ENCODE peak calls at places on chromosomes 3 and 15, in ten cellular contexts. W is OCI-LY7; O is psoas muscle; R is sigmoid colon; B is RWPE2; I is aorta; S is neural progenitor cell; E is lower lobe of right lung; Y is CD8-positive, alpha-beta T cell; C is ovary. A is an unnamed sample. For H3K9me3, the result is how much of the 10 kb centered on the place peaks cover.

GRCh38 chr3:155995525-155996370 is 124.6 kb upstream of the KCNAB1 start:
- DNase-seq in W (peak), O (no peak), R (no peak), B (no peak), I (no peak), S (peak), E (no peak), Y (no peak), C (no peak), A (no peak)

GRCh38 chr3:143137637-143138036 is 18.1 kb downstream of the CHST2 start:
- DNase-seq in W (no peak), O (no peak), R (no peak), B (no peak), I (no peak), S (no peak), E (no peak), Y (no peak), C (no peak), A (no peak)

GRCh38 chr3:174547801-174548200 is 311.3 kb upstream of the NAALADL2 start:
- DNase-seq in W (no peak), O (no peak), R (no peak), B (no peak), I (no peak), S (no peak), E (no peak), Y (no peak), C (no peak), A (no peak)

GRCh38 chr3:15750879-15751278 is 46.9 kb downstream of the ANKRD28 start:
- DNase-seq in W (no peak), O (no peak), R (no peak), B (no peak), I (no peak), S (no peak), E (no peak), Y (no peak), C (no peak), A (no peak)

GRCh38 chr15:68499620-68500312 is 67.8 kb upstream of the ITGA11 start:
- DNase-seq in W (no peak), O (no peak), R (no peak), B (no peak), I (no peak), S (no peak), E (no peak), Y (no peak), C (no peak), A (no peak)

GRCh38 chr3:124600765-124601164 is 129.5 kb upstream of the UMPS start:
- DNase-seq in W (no peak), O (no peak), R (no peak), B (no peak), I (no peak), S (no peak), E (no peak), Y (no peak), C (no peak), A (no peak)

GRCh38 chr3:193509103-193509965 is 45.4 kb downstream of the ATP13A4 start:
- DNase-seq in W (no peak), O (no peak), R (no peak), B (no peak), I (no peak), S (no peak), E (no peak), Y (no peak), C (no peak), A (no peak)

GRCh38 chr3:187778726-187779125 is 33.5 kb upstream of the BCL6 start:
- DNase-seq in W (no peak), O (no peak), R (no peak), B (no peak), I (no peak), S (no peak), E (no peak), Y (no peak), C (no peak), A (no peak)

GRCh38 chr3:195270350-195271115 is 426 bp downstream of the XXYLT1 start:
- DNase-seq in W (peak), O (peak), R (peak), B (peak), I (no peak), S (peak), E (no peak), Y (no peak), C (peak), A (peak)

GRCh38 chr3:194462936-194463335 is 23.9 kb downstream of the ATP13A3 start:
- DNase-seq in W (no peak), O (no peak), R (no peak), B (no peak), I (no peak), S (no peak), E (no peak), Y (no peak), C (no peak), A (no peak)

GRCh38 chr3:66297917-66298316 is 77.1 kb downstream of the SLC25A26 start:
- DNase-seq in W (no peak), O (no peak), R (no peak), B (no peak), I (no peak), S (no peak), E (no peak), Y (no peak), C (no peak), A (no peak)

GRCh38 chr3:82927309-82928253 is 1166.1 kb upstream of the GBE1 start:
- DNase-seq in W (peak), O (no peak), R (no peak), B (no peak), I (no peak), S (no peak), E (no peak), Y (no peak), C (no peak), A (no peak)

GRCh38 chr3:13539671-13540070 is 9.3 kb upstream of the FBLN2 start:
- DNase-seq in W (no peak), O (no peak), R (no peak), B (no peak), I (peak), S (no peak), E (no peak), Y (no peak), C (no peak), A (no peak)

GRCh38 chr15:31448635-31448979 is 122.0 kb downstream of the KLF13 start:
- DNase-seq in W (no peak), O (no peak), R (no peak), B (no peak), I (no peak), S (no peak), E (no peak), Y (no peak), C (peak), A (no peak)

DNA sequence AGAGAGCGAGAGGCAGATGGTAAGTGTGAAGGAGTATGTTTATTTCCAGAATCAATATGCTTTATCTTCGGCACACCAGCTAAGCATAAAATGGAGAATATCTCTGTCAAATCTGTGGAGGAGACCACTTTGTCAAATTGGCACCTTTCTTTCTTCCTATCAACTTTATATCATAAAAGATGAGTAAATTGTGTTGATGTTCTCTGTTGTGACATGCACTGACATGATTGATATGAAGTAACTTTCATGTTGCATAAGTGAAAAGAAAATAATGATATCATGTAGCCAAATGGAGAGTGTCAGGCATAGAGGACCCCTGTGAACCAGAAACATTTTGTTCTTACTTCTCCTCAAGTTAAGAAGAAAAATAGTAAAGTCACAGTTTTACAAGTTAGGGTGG is 753.8 kb downstream of the ZNF385D start:
- DNase-seq in W (no peak), O (no peak), R (no peak), B (no peak), I (no peak), S (no peak), E (no peak), Y (no peak), C (no peak), A (no peak)
- H3K9me3 ChIP-seq in W (under half), O (under half), R (under half), B (under half), I (under half), S (under half), E (under half), Y (under half), C (under half), A (under half)

DNA sequence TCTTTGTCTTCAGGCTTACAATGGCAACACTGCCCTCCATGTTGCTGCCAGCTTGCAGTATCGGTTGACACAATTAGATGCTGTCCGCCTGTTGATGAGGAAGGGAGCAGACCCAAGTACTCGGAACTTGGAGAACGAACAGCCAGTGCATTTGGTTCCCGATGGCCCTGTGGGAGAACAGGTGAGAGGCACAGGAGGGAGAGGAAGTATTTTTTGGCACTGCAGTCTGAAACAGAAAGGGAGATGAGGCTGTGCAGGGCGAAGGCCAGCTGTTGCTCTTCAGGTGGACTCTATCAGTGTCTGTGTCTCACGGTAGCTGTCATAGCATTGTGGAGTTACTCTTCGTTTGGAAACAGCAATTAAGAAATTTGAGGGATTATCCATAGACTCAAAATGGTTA is 8.0 kb downstream of the NFKBIZ start:
- DNase-seq in W (no peak), O (no peak), R (no peak), B (no peak), I (no peak), S (no peak), E (no peak), Y (no peak), C (no peak), A (no peak)
- H3K27ac ChIP-seq in W (no peak), O (no peak), R (peak), B (no peak), I (no peak), S (no peak), E (no peak), Y (no peak), C (no peak), A (peak)

GRCh38 chr15:95698971-95699370 is 631.5 kb upstream of the NR2F2 start:
- DNase-seq in W (no peak), O (no peak), R (no peak), B (no peak), I (no peak), S (no peak), E (no peak), Y (no peak), C (no peak), A (no peak)
- H3K9me3 ChIP-seq in W (under half), O (under half), R (under half), B (under half), I (under half), S (under half), E (under half), Y (under half), C (under half), A (under half)

GRCh38 chr3:72169120-72169519 is 384.2 kb upstream of the PROK2 start:
- DNase-seq in W (no peak), O (no peak), R (no peak), B (no peak), I (no peak), S (no peak), E (no peak), Y (no peak), C (no peak), A (no peak)

GRCh38 chr3:72171461-72171860 is 386.5 kb upstream of the PROK2 start:
- DNase-seq in W (no peak), O (no peak), R (no peak), B (no peak), I (no peak), S (no peak), E (no peak), Y (no peak), C (peak), A (no peak)

GRCh38 chr3:72169561-72170472 is 384.9 kb upstream of the PROK2 start:
- DNase-seq in W (no peak), O (no peak), R (no peak), B (no peak), I (no peak), S (no peak), E (no peak), Y (no peak), C (no peak), A (no peak)

GRCh38 chr3:72174043-72174442 is 389.1 kb upstream of the PROK2 start:
- DNase-seq in W (no peak), O (no peak), R (no peak), B (no peak), I (no peak), S (no peak), E (no peak), Y (no peak), C (no peak), A (no peak)

DNA sequence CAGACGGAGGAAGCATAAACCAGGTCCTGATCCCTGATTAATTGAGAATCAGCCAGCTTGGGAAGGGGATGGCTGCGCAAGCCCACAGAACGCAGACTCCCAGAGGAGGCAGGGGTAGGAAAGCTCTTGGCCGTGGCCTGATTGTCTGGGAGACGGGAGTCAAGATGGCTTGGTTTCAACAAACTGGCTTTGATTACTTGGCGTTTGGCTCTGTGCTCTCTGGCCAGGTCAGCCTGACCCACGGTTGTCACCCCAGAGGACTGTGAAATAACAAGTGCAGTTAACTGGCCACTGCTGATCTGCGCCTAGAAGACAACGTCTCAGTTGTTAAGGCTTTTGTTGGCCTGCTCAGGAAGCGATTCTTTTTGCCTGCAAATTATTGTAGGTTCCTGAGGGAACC is 387.0 kb upstream of the PROK2 start:
- DNase-seq in W (no peak), O (peak), R (no peak), B (no peak), I (no peak), S (no peak), E (no peak), Y (no peak), C (peak), A (no peak)
- H3K27ac ChIP-seq in W (no peak), O (peak), R (peak), B (no peak), I (peak), S (no peak), E (no peak), Y (no peak), C (peak), A (peak)

GRCh38 chr15:24877174-24877573 is 77.6 kb upstream of the SNRPN start:
- DNase-seq in W (no peak), O (no peak), R (no peak), B (no peak), I (no peak), S (no peak), E (no peak), Y (no peak), C (no peak), A (no peak)

GRCh38 chr15:24880663-24881062 is 74.1 kb upstream of the SNRPN start:
- DNase-seq in W (no peak), O (no peak), R (no peak), B (no peak), I (no peak), S (no peak), E (no peak), Y (no peak), C (no peak), A (no peak)

GRCh38 chr15:24878153-24878552 is 76.6 kb upstream of the SNRPN start:
- DNase-seq in W (no peak), O (peak), R (peak), B (peak), I (peak), S (no peak), E (peak), Y (no peak), C (no peak), A (peak)

DNA sequence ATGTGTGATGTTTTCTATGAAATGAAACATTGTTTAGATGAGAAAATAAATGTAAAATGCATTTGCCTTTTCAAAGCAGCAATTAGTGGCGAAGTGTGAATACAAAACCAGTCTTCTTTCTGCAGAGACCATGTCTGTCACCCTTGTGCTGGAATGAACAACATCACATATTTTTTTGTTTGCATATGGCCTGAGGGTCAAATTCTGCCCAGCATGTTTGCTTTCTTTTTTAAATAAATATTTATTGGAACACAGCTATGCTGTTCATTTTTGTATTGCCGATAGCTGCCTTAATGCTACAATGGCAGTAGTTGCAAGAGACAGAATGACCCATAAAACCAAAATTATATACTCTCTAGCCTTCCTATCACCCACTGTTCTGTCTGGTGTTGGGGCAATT is 75.3 kb upstream of the SNRPN start:
- DNase-seq in W (no peak), O (no peak), R (no peak), B (no peak), I (no peak), S (no peak), E (no peak), Y (no peak), C (no peak), A (no peak)
- H3K9me3 ChIP-seq in W (under half), O (under half), R (under half), B (under half), I (under half), S (under half), E (under half), Y (under half), C (under half), A (under half)

GRCh38 chr3:159733194-159733860 is 255.3 kb upstream of the IL12A start:
- DNase-seq in W (no peak), O (no peak), R (no peak), B (no peak), I (no peak), S (peak), E (no peak), Y (no peak), C (no peak), A (no peak)
- H3K27ac ChIP-seq in W (no peak), O (no peak), R (peak), B (peak), I (no peak), S (no peak), E (no peak), Y (no peak), C (no peak), A (no peak)

DNA sequence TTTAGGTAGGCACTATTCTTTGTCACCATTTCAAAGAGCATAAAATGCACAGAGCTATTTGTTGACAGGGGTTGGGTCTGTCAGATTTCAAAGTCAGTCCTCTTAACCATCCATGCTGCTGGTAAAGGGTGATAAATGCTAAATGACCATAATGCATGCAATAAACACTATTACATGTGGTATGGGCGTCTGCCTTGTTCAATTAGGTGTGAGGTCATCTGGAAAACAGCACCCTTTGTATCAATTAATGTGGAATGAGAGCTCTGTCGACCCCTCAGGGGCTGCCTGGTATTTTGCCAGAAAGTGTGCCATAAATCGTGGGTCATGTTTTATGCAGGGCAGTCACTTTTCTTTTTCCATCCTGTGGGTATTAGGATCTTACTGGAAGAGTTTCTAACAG is 235.6 kb downstream of the SV2B start:
- DNase-seq in W (no peak), O (no peak), R (no peak), B (no peak), I (no peak), S (no peak), E (no peak), Y (no peak), C (no peak), A (no peak)
- H3K9me3 ChIP-seq in W (under half), O (under half), R (under half), B (under half), I (under half), S (under half), E (under half), Y (under half), C (under half), A (under half)

GRCh38 chr15:75025102-75025501 is 1.7 kb downstream of the PPCDC start:
- DNase-seq in W (peak), O (no peak), R (no peak), B (no peak), I (no peak), S (no peak), E (no peak), Y (no peak), C (no peak), A (no peak)
- H3K27ac ChIP-seq in W (peak), O (no peak), R (no peak), B (peak), I (no peak), S (no peak), E (peak), Y (no peak), C (no peak), A (no peak)

GRCh38 chr3:166685246-166685645 is 694.9 kb downstream of the ZBBX start:
- DNase-seq in W (no peak), O (no peak), R (no peak), B (no peak), I (no peak), S (no peak), E (no peak), Y (no peak), C (no peak), A (no peak)

DNA sequence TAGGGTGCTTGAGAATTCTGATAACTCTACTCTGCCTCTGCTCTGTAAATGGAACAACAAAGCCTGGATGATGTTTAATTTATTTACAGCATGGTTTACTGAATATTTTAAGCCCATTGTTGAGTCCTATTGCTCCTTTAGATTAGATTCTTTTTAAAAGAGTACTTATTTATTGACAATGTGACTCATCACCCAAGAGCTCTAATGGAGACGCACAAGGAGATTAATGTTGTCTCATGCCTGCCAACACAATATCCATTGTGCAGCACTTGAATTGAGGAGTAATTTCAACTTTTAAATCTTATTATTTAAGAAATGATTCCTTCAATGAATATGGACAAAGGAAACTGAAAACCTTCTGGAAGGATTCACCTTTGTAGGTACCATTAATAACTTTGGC is 691.4 kb downstream of the ZBBX start:
- DNase-seq in W (no peak), O (no peak), R (no peak), B (no peak), I (no peak), S (no peak), E (no peak), Y (no peak), C (no peak), A (no peak)
- H3K9me3 ChIP-seq in W (under half), O (under half), R (under half), B (under half), I (under half), S (under half), E (under half), Y (under half), C (under half), A (under half)

GRCh38 chr3:140007081-140007480 is 72.1 kb downstream of the CLSTN2 start:
- DNase-seq in W (no peak), O (no peak), R (no peak), B (no peak), I (no peak), S (no peak), E (no peak), Y (no peak), C (no peak), A (no peak)

GRCh38 chr3:140007946-140008692 is 73.1 kb downstream of the CLSTN2 start:
- DNase-seq in W (no peak), O (no peak), R (no peak), B (no peak), I (no peak), S (no peak), E (no peak), Y (no peak), C (no peak), A (no peak)

GRCh38 chr3:140008693-140008980 is 73.7 kb downstream of the CLSTN2 start:
- DNase-seq in W (no peak), O (no peak), R (no peak), B (no peak), I (no peak), S (no peak), E (no peak), Y (no peak), C (no peak), A (no peak)

GRCh38 chr3:140004271-140004670 is 69.3 kb downstream of the CLSTN2 start:
- DNase-seq in W (no peak), O (no peak), R (no peak), B (no peak), I (no peak), S (no peak), E (no peak), Y (no peak), C (no peak), A (no peak)

DNA sequence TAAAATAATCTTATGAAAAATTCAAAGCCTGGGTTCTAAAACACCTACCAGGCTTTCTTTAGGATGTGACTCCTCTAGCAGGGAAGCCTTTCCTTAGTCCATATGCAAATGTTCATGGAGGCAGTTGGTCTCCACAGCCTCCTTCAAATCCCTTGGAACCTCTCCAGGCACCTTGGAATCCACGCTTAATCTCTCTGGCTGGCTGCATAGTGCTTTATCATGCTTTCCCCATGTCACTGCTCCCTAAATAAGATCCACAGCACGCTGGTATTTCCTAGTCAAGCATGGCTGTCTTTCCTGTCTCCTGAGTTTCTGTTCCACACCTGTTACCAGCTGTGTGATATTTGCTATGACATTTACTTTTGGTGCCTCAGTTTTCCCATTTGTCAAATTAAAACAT is 71.3 kb downstream of the CLSTN2 start:
- DNase-seq in W (no peak), O (no peak), R (no peak), B (no peak), I (no peak), S (no peak), E (no peak), Y (no peak), C (no peak), A (no peak)
- H3K27ac ChIP-seq in W (no peak), O (no peak), R (no peak), B (no peak), I (no peak), S (no peak), E (no peak), Y (no peak), C (no peak), A (no peak)

A was measured in upper lobe of right lung.